ENCODE peak calls at places on chromosomes 5 and 9, in eight cellular contexts. V is stimulated activated CD4-positive, alpha-beta T cell treated with anti-CD3 and anti-CD28 coated beads, TNF-alpha, amount 100 ng/mL, for 24 hours; R is A549; Z is RWPE2; Q is NB4; D is SIG-M5; X is memory B cell; H is NCI-H1105. J is an unnamed sample.

GRCh38 chr5:149526855-149527590 is 24.2 kb downstream of the CSNK1A1 start:
- DNase-seq in V (no peak), R (no peak), Z (no peak), Q (no peak), D (no peak), X (no peak), H (no peak), J (no peak)

GRCh38 chr9:101566904-101567724 is 27.7 kb downstream of the PPP3R2 start:
- DNase-seq in V (no peak), R (peak), Z (no peak), Q (peak), D (no peak), X (no peak), H (no peak), J (peak)

GRCh38 chr9:108612510-108612909 is 243.3 kb downstream of the ACTL7B start:
- DNase-seq in V (no peak), R (no peak), Z (no peak), Q (peak), D (no peak), X (no peak), H (no peak), J (no peak)

GRCh38 chr5:1235379-1235778 is 10.2 kb downstream of the SLC6A18 start:
- DNase-seq in V (no peak), R (peak), Z (no peak), Q (no peak), D (no peak), X (no peak), H (no peak), J (peak)

GRCh38 chr5:78698218-78698751 is 49.7 kb upstream of the LHFPL2 start:
- DNase-seq in V (no peak), R (no peak), Z (no peak), Q (no peak), D (no peak), X (no peak), H (no peak), J (peak)

GRCh38 chr9:27086818-27087680 is 22.0 kb upstream of the TEK start:
- DNase-seq in V (no peak), R (no peak), Z (no peak), Q (no peak), D (no peak), X (no peak), H (no peak), J (peak)

GRCh38 chr5:75630875-75631274 is 19.6 kb downstream of the ANKDD1B start:
- DNase-seq in V (no peak), R (no peak), Z (no peak), Q (no peak), D (no peak), X (no peak), H (no peak), J (no peak)

GRCh38 chr9:123353041-123353440 is 3.0 kb upstream of the CRB2 start:
- DNase-seq in V (no peak), R (no peak), Z (no peak), Q (no peak), D (no peak), X (no peak), H (no peak), J (no peak)

GRCh38 chr5:133662578-133662977 is 50.2 kb upstream of the FSTL4 start:
- DNase-seq in V (no peak), R (no peak), Z (no peak), Q (no peak), D (no peak), X (peak), H (no peak), J (no peak)

GRCh38 chr5:169777112-169777511 is 140.0 kb downstream of the DOCK2 start:
- DNase-seq in V (no peak), R (no peak), Z (no peak), Q (no peak), D (no peak), X (no peak), H (peak), J (no peak)

GRCh38 chr9:121300283-121301119 is 32.5 kb downstream of the GSN start:
- DNase-seq in V (no peak), R (no peak), Z (no peak), Q (no peak), D (no peak), X (no peak), H (no peak), J (no peak)

GRCh38 chr5:83844320-83845068 is 123.8 kb upstream of the HAPLN1 start:
- DNase-seq in V (no peak), R (no peak), Z (no peak), Q (peak), D (no peak), X (no peak), H (no peak), J (peak)

GRCh38 chr9:32161720-32162119 is 222.7 kb upstream of the ACO1 start:
- DNase-seq in V (no peak), R (no peak), Z (no peak), Q (no peak), D (no peak), X (no peak), H (no peak), J (no peak)

GRCh38 chr5:143649869-143650268 is 162.1 kb upstream of the HMHB1 start:
- DNase-seq in V (no peak), R (no peak), Z (no peak), Q (no peak), D (no peak), X (no peak), H (no peak), J (no peak)